ENCODE peak calls at places on chromosome 19, in seven cellular contexts. One of them, this sample, is unnamed.
A peak's percentile ranks its signal among the peaks of the same experiment; 100 is the strongest.

GRCh38 chr19:20662421-20663105 is 1.2 kb upstream of the ZNF626 start:
- DNase-seq in K562: no peak
- DNase-seq in HepG2: no peak
- DNase-seq in HCT116: no peak
- DNase-seq in H1: no peak
- DNase-seq in NT2/D1: no peak
- DNase-seq in GM12878: no peak
- DNase-seq in this sample: peak; percentile 3

GRCh38 chr19:8655340-8655709 is 24.9 kb downstream of the NFILZ start:
- DNase-seq in K562: peak; percentile 21
- DNase-seq in HepG2: no peak
- DNase-seq in HCT116: no peak
- DNase-seq in H1: no peak
- DNase-seq in NT2/D1: no peak
- DNase-seq in GM12878: no peak
- DNase-seq in this sample: peak; percentile 22

GRCh38 chr19:37778613-37779138 is 710 bp downstream of the ZNF573 start:
- DNase-seq in K562: peak; percentile 19
- DNase-seq in HepG2: peak; percentile 18
- DNase-seq in HCT116: no peak
- DNase-seq in H1: no peak
- DNase-seq in NT2/D1: no peak
- DNase-seq in GM12878: no peak
- DNase-seq in this sample: peak; percentile 18

GRCh38 chr19:5115771-5116202 is 146.9 kb downstream of the KDM4B start:
- DNase-seq in K562: no peak
- DNase-seq in HepG2: peak; percentile 66
- DNase-seq in HCT116: no peak
- DNase-seq in H1: no peak
- DNase-seq in NT2/D1: no peak
- DNase-seq in GM12878: no peak
- DNase-seq in this sample: no peak

GRCh38 chr19:48421548-48421947 is 24.2 kb upstream of the GRWD1 start:
- DNase-seq in K562: no peak
- DNase-seq in HepG2: no peak
- DNase-seq in HCT116: no peak
- DNase-seq in H1: no peak
- DNase-seq in NT2/D1: no peak
- DNase-seq in GM12878: no peak
- DNase-seq in this sample: no peak

GRCh38 chr19:33476151-33476707 is 45.4 kb downstream of the PEPD start:
- DNase-seq in K562: no peak
- DNase-seq in HepG2: no peak
- DNase-seq in HCT116: no peak
- DNase-seq in H1: no peak
- DNase-seq in NT2/D1: no peak
- DNase-seq in GM12878: no peak
- DNase-seq in this sample: no peak

GRCh38 chr19:6521718-6522646 is 8.8 kb upstream of the TNFSF9 start:
- DNase-seq in K562: peak; percentile 63
- DNase-seq in HepG2: no peak
- DNase-seq in HCT116: no peak
- DNase-seq in H1: no peak
- DNase-seq in NT2/D1: no peak
- DNase-seq in GM12878: peak; percentile 95
- DNase-seq in this sample: no peak

GRCh38 chr19:6423499-6424189 is 967 bp downstream of the KHSRP start:
- DNase-seq in K562: peak; percentile 63
- DNase-seq in HepG2: peak; percentile 49
- DNase-seq in HCT116: no peak
- DNase-seq in H1: peak; percentile 53
- DNase-seq in NT2/D1: peak; percentile 38
- DNase-seq in GM12878: no peak
- DNase-seq in this sample: peak; percentile 65

GRCh38 chr19:41302624-41303351 is 7.2 kb upstream of the CCDC97 start:
- DNase-seq in K562: no peak
- DNase-seq in HepG2: no peak
- DNase-seq in HCT116: no peak
- DNase-seq in H1: no peak
- DNase-seq in NT2/D1: no peak
- DNase-seq in GM12878: peak; percentile 47
- DNase-seq in this sample: no peak

GRCh38 chr19:294819-295686 is 3.9 kb upstream of the PLPP2 start:
- DNase-seq in K562: peak; percentile 77
- DNase-seq in HepG2: no peak
- DNase-seq in HCT116: no peak
- DNase-seq in H1: peak; percentile 91
- DNase-seq in NT2/D1: no peak
- DNase-seq in GM12878: no peak
- DNase-seq in this sample: peak; percentile 65

GRCh38 chr19:6724631-6725185 is 4.3 kb upstream of the C3 start:
- DNase-seq in K562: no peak
- DNase-seq in HepG2: no peak
- DNase-seq in HCT116: no peak
- DNase-seq in H1: no peak
- DNase-seq in NT2/D1: no peak
- DNase-seq in GM12878: no peak
- DNase-seq in this sample: no peak

GRCh38 chr19:53365899-53366493 is 491 bp downstream of the ZNF525 start:
- DNase-seq in K562: peak; percentile 3
- DNase-seq in HepG2: peak; percentile 24
- DNase-seq in HCT116: no peak
- DNase-seq in H1: no peak
- DNase-seq in NT2/D1: no peak
- DNase-seq in GM12878: no peak
- DNase-seq in this sample: peak; percentile 47

GRCh38 chr19:41305923-41306322 is 4.0 kb upstream of the CCDC97 start:
- DNase-seq in K562: no peak
- DNase-seq in HepG2: no peak
- DNase-seq in HCT116: no peak
- DNase-seq in H1: no peak
- DNase-seq in NT2/D1: no peak
- DNase-seq in GM12878: no peak
- DNase-seq in this sample: no peak

DNA sequence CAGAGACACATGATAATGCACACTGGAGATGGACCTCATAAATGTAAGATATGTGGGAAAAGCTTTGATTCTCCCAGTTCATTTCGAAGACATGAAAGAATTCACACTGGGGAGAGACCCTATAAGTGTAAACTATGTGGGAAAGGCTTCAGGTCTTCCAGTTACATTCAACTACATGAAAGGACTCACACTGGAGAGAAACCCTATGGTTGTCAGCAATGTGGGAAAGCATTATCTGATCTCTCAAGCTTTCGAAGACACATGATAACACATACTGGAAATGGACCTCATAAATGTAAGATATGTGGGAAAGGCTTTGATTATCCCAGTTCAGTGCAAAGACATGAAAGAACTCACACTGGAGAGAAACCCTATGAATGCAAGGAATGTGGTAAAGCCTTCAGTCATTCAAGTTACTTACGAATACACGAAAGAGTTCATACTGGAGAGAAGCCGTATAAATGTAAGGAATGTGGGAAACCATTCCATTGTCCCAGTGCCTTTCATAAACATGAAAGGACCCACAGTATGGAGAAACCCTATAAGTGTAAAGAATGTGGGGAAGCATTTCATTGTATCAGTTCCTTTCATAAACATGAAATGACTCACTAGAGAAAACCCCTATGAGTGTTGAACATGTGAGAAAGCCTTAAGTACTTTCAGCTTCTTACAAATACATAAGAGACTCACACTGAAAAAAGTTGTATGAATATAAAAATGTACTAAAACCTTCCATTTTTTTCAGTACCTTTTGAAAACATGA is 14.7 kb downstream of the ZNF441 start:
- DNase-seq in K562: no peak
- DNase-seq in HepG2: peak; percentile 36
- DNase-seq in HCT116: no peak
- DNase-seq in H1: no peak
- DNase-seq in NT2/D1: no peak
- DNase-seq in GM12878: no peak
- DNase-seq in this sample: no peak
- TF ChIP-seq YY1 in K562: no peak
- TF ChIP-seq YY1 in HepG2: no peak
- TF ChIP-seq YY1 in HCT116: no peak
- TF ChIP-seq YY1 in H1: no peak
- TF ChIP-seq YY1 in NT2/D1: no peak
- TF ChIP-seq YY1 in GM12878: no peak
- TF ChIP-seq YY1 in this sample: no peak

GRCh38 chr19:29785360-29785759 is 26.4 kb upstream of the CCNE1 start:
- DNase-seq in K562: no peak
- DNase-seq in HepG2: no peak
- DNase-seq in HCT116: no peak
- DNase-seq in H1: no peak
- DNase-seq in NT2/D1: no peak
- DNase-seq in GM12878: no peak
- DNase-seq in this sample: no peak

GRCh38 chr19:29784598-29785223 is 27.1 kb upstream of the CCNE1 start:
- DNase-seq in K562: no peak
- DNase-seq in HepG2: no peak
- DNase-seq in HCT116: no peak
- DNase-seq in H1: no peak
- DNase-seq in NT2/D1: no peak
- DNase-seq in GM12878: no peak
- DNase-seq in this sample: no peak

GRCh38 chr19:29783627-29784190 is 28.1 kb upstream of the CCNE1 start:
- DNase-seq in K562: no peak
- DNase-seq in HepG2: no peak
- DNase-seq in HCT116: no peak
- DNase-seq in H1: no peak
- DNase-seq in NT2/D1: no peak
- DNase-seq in GM12878: no peak
- DNase-seq in this sample: no peak

GRCh38 chr19:29789007-29789406 is 22.8 kb upstream of the CCNE1 start:
- DNase-seq in K562: no peak
- DNase-seq in HepG2: no peak
- DNase-seq in HCT116: no peak
- DNase-seq in H1: no peak
- DNase-seq in NT2/D1: no peak
- DNase-seq in GM12878: no peak
- DNase-seq in this sample: no peak

GRCh38 chr19:29785955-29786589 is 25.7 kb upstream of the CCNE1 start:
- DNase-seq in K562: peak; percentile 32
- DNase-seq in HepG2: no peak
- DNase-seq in HCT116: peak; percentile 6
- DNase-seq in H1: peak; percentile 77
- DNase-seq in NT2/D1: no peak
- DNase-seq in GM12878: no peak
- DNase-seq in this sample: no peak
- TF ChIP-seq YY1 in K562: no peak
- TF ChIP-seq YY1 in HepG2: no peak
- TF ChIP-seq YY1 in HCT116: no peak
- TF ChIP-seq YY1 in H1: no peak
- TF ChIP-seq YY1 in NT2/D1: no peak
- TF ChIP-seq YY1 in GM12878: peak; percentile 21
- TF ChIP-seq YY1 in this sample: no peak

DNA sequence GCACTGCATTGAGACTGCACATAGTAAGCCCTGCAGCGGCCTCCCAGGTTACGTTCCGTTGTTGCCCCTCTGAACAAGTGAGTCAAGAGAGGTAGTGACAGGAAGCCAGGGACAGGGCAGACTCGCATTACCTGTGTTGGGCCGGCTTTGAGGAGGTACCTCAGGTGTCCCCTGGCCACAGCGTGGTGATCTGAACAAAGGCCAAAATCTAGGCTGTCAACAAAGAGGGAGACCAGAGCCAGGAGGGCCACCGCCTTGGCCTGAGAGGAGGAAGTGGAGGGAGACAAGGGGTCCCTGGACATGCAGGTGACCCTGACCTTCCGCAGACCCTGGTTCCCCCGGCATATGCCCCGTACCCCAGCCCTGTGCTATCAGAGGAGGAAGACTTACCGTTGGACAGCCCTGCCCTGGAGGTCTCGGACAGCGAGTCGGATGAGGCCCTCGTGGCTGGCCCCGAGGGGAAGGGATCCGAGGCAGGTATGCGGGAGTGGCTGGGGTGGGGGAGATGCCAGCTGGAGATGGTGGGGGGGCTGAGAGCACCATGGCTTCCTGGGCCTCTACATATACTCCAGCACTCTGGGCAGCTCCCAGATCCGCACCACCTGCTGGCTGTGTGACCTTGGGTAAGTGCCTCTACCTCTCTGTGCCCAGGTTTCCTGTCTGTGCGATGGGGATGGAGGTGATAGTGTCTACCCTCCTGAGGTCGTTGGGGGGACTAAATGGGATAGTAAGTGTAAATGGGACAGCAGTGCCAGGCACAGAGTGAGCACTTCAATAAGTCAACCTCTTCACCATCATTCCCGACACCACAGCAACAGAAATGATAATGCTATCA is 4.8 kb downstream of the SPIB start:
- DNase-seq in K562: no peak
- DNase-seq in HepG2: no peak
- DNase-seq in HCT116: no peak
- DNase-seq in H1: no peak
- DNase-seq in NT2/D1: no peak
- DNase-seq in GM12878: no peak
- DNase-seq in this sample: no peak
- TF ChIP-seq YY1 in K562: no peak
- TF ChIP-seq YY1 in HepG2: no peak
- TF ChIP-seq YY1 in HCT116: no peak
- TF ChIP-seq YY1 in H1: no peak
- TF ChIP-seq YY1 in NT2/D1: no peak
- TF ChIP-seq YY1 in GM12878: no peak
- TF ChIP-seq YY1 in this sample: no peak

DNA sequence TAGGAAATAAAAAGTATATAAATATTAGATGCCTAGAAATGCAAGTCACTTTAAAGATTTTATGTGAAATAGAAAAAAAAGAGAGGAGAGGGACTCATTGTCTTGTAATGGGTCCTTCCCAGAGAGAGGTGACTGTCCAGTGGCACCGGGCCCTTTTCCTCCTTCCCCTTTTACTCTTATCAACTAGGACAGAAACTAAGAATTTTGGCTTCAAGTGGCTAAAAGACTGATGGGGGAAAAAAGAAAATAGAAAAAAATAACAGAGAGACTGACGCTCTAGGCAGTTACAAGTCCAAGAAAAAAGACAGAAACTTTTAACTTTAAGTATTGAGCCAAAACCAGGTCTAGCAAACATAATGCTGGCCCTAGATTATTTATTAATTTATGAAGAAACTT is 5.9 kb downstream of the FPR3 start:
- DNase-seq in K562: peak; percentile 56
- DNase-seq in HepG2: no peak
- DNase-seq in HCT116: no peak
- DNase-seq in H1: no peak
- DNase-seq in NT2/D1: no peak
- DNase-seq in GM12878: no peak
- DNase-seq in this sample: no peak
- TF ChIP-seq YY1 in K562: no peak
- TF ChIP-seq YY1 in HepG2: no peak
- TF ChIP-seq YY1 in HCT116: no peak
- TF ChIP-seq YY1 in H1: no peak
- TF ChIP-seq YY1 in NT2/D1: no peak
- TF ChIP-seq YY1 in GM12878: no peak
- TF ChIP-seq YY1 in this sample: no peak

GRCh38 chr19:46958542-46958941 is 61.1 kb upstream of the NPAS1 start:
- DNase-seq in K562: no peak
- DNase-seq in HepG2: peak; percentile 44
- DNase-seq in HCT116: no peak
- DNase-seq in H1: no peak
- DNase-seq in NT2/D1: no peak
- DNase-seq in GM12878: no peak
- DNase-seq in this sample: peak; percentile 67
- TF ChIP-seq YY1 in K562: no peak
- TF ChIP-seq YY1 in HepG2: no peak
- TF ChIP-seq YY1 in HCT116: no peak
- TF ChIP-seq YY1 in H1: no peak
- TF ChIP-seq YY1 in NT2/D1: no peak
- TF ChIP-seq YY1 in GM12878: no peak
- TF ChIP-seq YY1 in this sample: no peak